ENCODE peak calls at places on chromosomes 4 and X, in nine cellular contexts. B, K, G, I, O, Q, S, C and A are unnamed samples.
A peak's percentile ranks its signal among the peaks of the same experiment; 100 is the strongest.

GRCh38 chrX:71117358-71117757 is 1.0 kb upstream of the MED12 start:
- DNase-seq in B (no peak), K (no peak), G (no peak), I (no peak), O (no peak), Q (no peak), S (no peak), C (no peak), A (no peak)

GRCh38 chr4:82293304-82293703 is 80.5 kb downstream of the HNRNPD start:
- DNase-seq in B (peak; percentile 49), K (no peak), G (no peak), I (no peak), O (no peak), Q (no peak), S (peak; percentile 33), C (no peak), A (no peak)

GRCh38 chrX:138917781-138918180 is 206.3 kb upstream of the FGF13 start:
- DNase-seq in B (no peak), K (no peak), G (no peak), I (no peak), O (no peak), Q (peak; percentile 93), S (no peak), C (peak; percentile 41), A (no peak)

GRCh38 chr4:146763560-146763959 is 124.9 kb downstream of the POU4F2 start:
- DNase-seq in B (no peak), K (no peak), G (no peak), I (no peak), O (no peak), Q (no peak), S (no peak), C (no peak), A (no peak)

GRCh38 chrX:130268500-130269170 is at the start of gene ZNF280C:
- DNase-seq in B (peak; percentile 87), K (peak; percentile 77), G (peak; percentile 93), I (peak; percentile 92), O (peak; percentile 95), Q (peak; percentile 91), S (peak; percentile 87), C (peak; percentile 94), A (peak; percentile 80)

GRCh38 chr4:41216294-41217019 is 2.1 kb upstream of the APBB2 start:
- DNase-seq in B (peak; percentile 90), K (peak; percentile 72), G (peak; percentile 82), I (peak; percentile 86), O (peak; percentile 85), Q (peak; percentile 73), S (peak; percentile 36), C (peak; percentile 72), A (no peak)

GRCh38 chrX:117996918-117997480 is 119.6 kb downstream of the KLHL13 start:
- DNase-seq in B (peak; percentile 1), K (no peak), G (no peak), I (no peak), O (no peak), Q (no peak), S (no peak), C (peak; percentile 8), A (no peak)

GRCh38 chr4:2060578-2061207 is 1.6 kb downstream of the NAT8L start:
- DNase-seq in B (no peak), K (peak; percentile 53), G (no peak), I (peak; percentile 32), O (no peak), Q (no peak), S (no peak), C (no peak), A (no peak)

GRCh38 chrX:13868481-13869040 is 51.7 kb upstream of the GPM6B start:
- DNase-seq in B (no peak), K (no peak), G (no peak), I (no peak), O (no peak), Q (peak; percentile 80), S (no peak), C (peak; percentile 84), A (no peak)

GRCh38 chr4:89829470-89830138 is 7.4 kb downstream of the SNCA start:
- DNase-seq in B (peak; percentile 51), K (no peak), G (no peak), I (peak; percentile 10), O (no peak), Q (peak; percentile 11), S (no peak), C (no peak), A (peak; percentile 18)

GRCh38 chr4:52638717-52639116 is 20.4 kb downstream of the USP46 start:
- DNase-seq in B (no peak), K (no peak), G (no peak), I (no peak), O (no peak), Q (no peak), S (no peak), C (no peak), A (no peak)

GRCh38 chrX:134174273-134174660 is 62.7 kb upstream of the CCDC160 start:
- DNase-seq in B (no peak), K (no peak), G (no peak), I (no peak), O (no peak), Q (no peak), S (no peak), C (no peak), A (no peak)

GRCh38 chrX:8724176-8724757 is 7.7 kb downstream of the ANOS1 start:
- DNase-seq in B (no peak), K (no peak), G (no peak), I (no peak), O (no peak), Q (no peak), S (no peak), C (no peak), A (no peak)

GRCh38 chr4:4762909-4763814 is 96.3 kb upstream of the MSX1 start:
- DNase-seq in B (peak; percentile 73), K (no peak), G (peak; percentile 4), I (no peak), O (no peak), Q (peak; percentile 69), S (no peak), C (no peak), A (no peak)

GRCh38 chr4:1495416-1496115 is 89.3 kb upstream of the NKX1-1 start:
- DNase-seq in B (no peak), K (no peak), G (no peak), I (no peak), O (no peak), Q (no peak), S (no peak), C (no peak), A (no peak)

GRCh38 chr4:94208268-94208667 is 603 bp downstream of the SMARCAD1 start:
- DNase-seq in B (no peak), K (no peak), G (no peak), I (no peak), O (no peak), Q (no peak), S (no peak), C (no peak), A (no peak)

GRCh38 chr4:124803641-124804040 is 91.1 kb upstream of the ANKRD50 start:
- DNase-seq in B (no peak), K (no peak), G (no peak), I (no peak), O (no peak), Q (no peak), S (no peak), C (peak; percentile 85), A (no peak)

GRCh38 chr4:186296481-186296880 is 30.5 kb downstream of the F11 start:
- DNase-seq in B (no peak), K (no peak), G (no peak), I (no peak), O (no peak), Q (no peak), S (no peak), C (no peak), A (no peak)

GRCh38 chr4:2291705-2292651 is 30.1 kb upstream of the MXD4 start:
- DNase-seq in B (no peak), K (no peak), G (no peak), I (no peak), O (peak; percentile 44), Q (no peak), S (no peak), C (no peak), A (no peak)

GRCh38 chrX:56763556-56764152 is 34.6 kb downstream of the NBDY start:
- DNase-seq in B (no peak), K (peak; percentile 58), G (no peak), I (peak; percentile 88), O (peak; percentile 92), Q (no peak), S (no peak), C (no peak), A (no peak)

GRCh38 chrX:1392376-1393130 is 640 bp upstream of the SLC25A6 start:
- DNase-seq in B (peak; percentile 83), K (peak; percentile 72), G (peak; percentile 53), I (peak; percentile 78), O (peak; percentile 74), Q (peak; percentile 67), S (no peak), C (peak; percentile 76), A (no peak)

GRCh38 chrX:12709047-12709446 is 82.2 kb upstream of the PRPS2 start:
- DNase-seq in B (no peak), K (peak; percentile 23), G (no peak), I (no peak), O (no peak), Q (no peak), S (no peak), C (no peak), A (no peak)

GRCh38 chr4:158261480-158261879 is 51.2 kb downstream of the TMEM144 start:
- DNase-seq in B (no peak), K (no peak), G (no peak), I (no peak), O (no peak), Q (no peak), S (no peak), C (no peak), A (no peak)
- TF ChIP-seq CTCF in B (no peak), K (no peak), G (no peak), I (no peak), O (no peak), Q (no peak), S (no peak), C (no peak), A (no peak)

GRCh38 chr4:182917182-182918043 is at the start of gene DCTD:
- DNase-seq in B (peak; percentile 92), K (peak; percentile 86), G (peak; percentile 79), I (peak; percentile 83), O (peak; percentile 92), Q (peak; percentile 75), S (peak; percentile 81), C (peak; percentile 57), A (peak; percentile 77)
- TF ChIP-seq CTCF in B (peak; percentile 48), K (no peak), G (no peak), I (peak; percentile 18), O (peak; percentile 34), Q (peak; percentile 47), S (peak; percentile 20), C (peak; percentile 46), A (no peak)

DNA sequence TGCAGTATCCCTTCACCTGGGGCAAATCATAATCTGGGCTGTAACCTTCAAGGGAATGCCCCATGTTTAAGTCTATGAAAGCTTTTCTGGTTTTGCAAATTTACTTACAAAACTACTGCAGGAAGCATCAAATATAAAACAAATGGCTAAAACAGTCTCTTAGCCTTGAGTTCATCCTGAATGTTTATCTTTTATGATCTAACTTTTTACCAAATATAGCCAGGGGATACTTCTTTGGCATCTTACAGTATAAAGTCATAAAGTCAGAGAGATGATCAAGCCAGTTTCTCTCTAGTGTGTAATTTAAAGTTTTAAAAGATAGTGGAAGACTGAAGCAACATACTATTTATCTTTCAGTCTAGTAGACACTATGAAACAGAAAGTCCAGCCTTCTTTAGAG is 1214.9 kb downstream of the STIM2 start:
- DNase-seq in B (no peak), K (no peak), G (no peak), I (no peak), O (no peak), Q (no peak), S (no peak), C (no peak), A (no peak)
- TF ChIP-seq CTCF in B (no peak), K (no peak), G (no peak), I (no peak), O (no peak), Q (no peak), S (no peak), C (no peak), A (no peak)

GRCh38 chrX:137031039-137031438 is 2.8 kb downstream of the GPR101 start:
- DNase-seq in B (no peak), K (no peak), G (no peak), I (no peak), O (no peak), Q (no peak), S (no peak), C (no peak), A (no peak)
- TF ChIP-seq CTCF in B (no peak), K (no peak), G (no peak), I (no peak), O (no peak), Q (no peak), S (no peak), C (no peak), A (no peak)